ENCODE peak calls at places on chromosomes 1 and 21, in five cellular contexts. W, E, Z, V and X are unnamed samples.

GRCh38 chr1:58922302-58923089 is 138.6 kb upstream of the JUN start:
- DNase-seq in W (no peak), E (no peak), Z (peak; percentile 32), V (peak; percentile 77), X (peak; percentile 72)

GRCh38 chr1:1669468-1670440 is 10.9 kb upstream of the CDK11B start:
- DNase-seq in W (no peak), E (no peak), Z (no peak), V (peak; percentile 46), X (no peak)

GRCh38 chr1:184412472-184412871 is 25.6 kb downstream of the C1orf21 start:
- DNase-seq in W (no peak), E (no peak), Z (no peak), V (no peak), X (no peak)

GRCh38 chr1:18948913-18949688 is 7.4 kb downstream of the IFFO2 start:
- DNase-seq in W (no peak), E (no peak), Z (no peak), V (peak; percentile 70), X (no peak)

GRCh38 chr1:211135342-211135950 is 1.5 kb upstream of the KCNH1 start:
- DNase-seq in W (peak; percentile 24), E (no peak), Z (no peak), V (no peak), X (no peak)

GRCh38 chr1:36707221-36707620 is 224.5 kb upstream of the CSF3R start:
- DNase-seq in W (no peak), E (no peak), Z (no peak), V (no peak), X (no peak)

GRCh38 chr1:192559115-192560006 is 16.2 kb upstream of the RGS1 start:
- DNase-seq in W (no peak), E (no peak), Z (no peak), V (no peak), X (no peak)

GRCh38 chr21:45324430-45325205 is 36.9 kb upstream of the POFUT2 start:
- DNase-seq in W (no peak), E (no peak), Z (no peak), V (peak; percentile 48), X (peak; percentile 68)

GRCh38 chr1:2494323-2494693 is 18.2 kb downstream of the PLCH2 start:
- DNase-seq in W (no peak), E (no peak), Z (no peak), V (no peak), X (no peak)

GRCh38 chr1:201742476-201742875 is 86.5 kb upstream of the IPO9 start:
- DNase-seq in W (no peak), E (no peak), Z (no peak), V (peak; percentile 73), X (no peak)

GRCh38 chr1:204577794-204578478 is 61.7 kb downstream of the MDM4 start:
- DNase-seq in W (no peak), E (no peak), Z (no peak), V (no peak), X (no peak)

GRCh38 chr21:46051379-46051770 is 46.5 kb upstream of the COL6A2 start:
- DNase-seq in W (no peak), E (no peak), Z (no peak), V (no peak), X (no peak)

GRCh38 chr1:119653839-119654170 is 5.7 kb upstream of the ZNF697 start:
- DNase-seq in W (no peak), E (no peak), Z (no peak), V (no peak), X (no peak)

GRCh38 chr21:37516998-37517397 is 150.4 kb downstream of the DYRK1A start:
- DNase-seq in W (no peak), E (no peak), Z (no peak), V (no peak), X (no peak)

GRCh38 chr1:168287237-168287664 is 6.6 kb downstream of the TBX19 start:
- DNase-seq in W (no peak), E (no peak), Z (no peak), V (no peak), X (no peak)

GRCh38 chr1:7628273-7628672 is 142.8 kb upstream of the VAMP3 start:
- DNase-seq in W (no peak), E (no peak), Z (no peak), V (peak; percentile 29), X (no peak)

GRCh38 chr1:197027359-197027758 is 39.7 kb downstream of the F13B start:
- DNase-seq in W (no peak), E (no peak), Z (no peak), V (no peak), X (no peak)

GRCh38 chr1:116286541-116286971 is 86.5 kb upstream of the ATP1A1 start:
- DNase-seq in W (no peak), E (no peak), Z (no peak), V (no peak), X (no peak)

GRCh38 chr1:244758700-244759099 is 76.8 kb upstream of the COX20 start:
- DNase-seq in W (no peak), E (no peak), Z (no peak), V (no peak), X (no peak)

GRCh38 chr1:177170756-177171535 is at the start of gene BRINP2:
- DNase-seq in W (peak; percentile 80), E (peak; percentile 83), Z (no peak), V (peak; percentile 73), X (peak; percentile 61)

GRCh38 chr1:20355828-20356735 is 65.4 kb downstream of the VWA5B1 start:
- DNase-seq in W (no peak), E (no peak), Z (no peak), V (no peak), X (peak; percentile 5)

GRCh38 chr1:45050931-45051748 is 39.1 kb downstream of the UROD start:
- DNase-seq in W (no peak), E (no peak), Z (no peak), V (no peak), X (no peak)

GRCh38 chr1:235741294-235741693 is 91.7 kb upstream of the GNG4 start:
- DNase-seq in W (no peak), E (no peak), Z (no peak), V (no peak), X (no peak)

GRCh38 chr1:147171399-147172167 is 687 bp downstream of the PRKAB2 start:
- DNase-seq in W (no peak), E (peak; percentile 68), Z (no peak), V (no peak), X (no peak)

GRCh38 chr1:61808968-61809367 is 66.7 kb downstream of the PATJ start:
- DNase-seq in W (no peak), E (no peak), Z (no peak), V (no peak), X (no peak)